ENCODE peak calls at places on chromosomes 16 and 17, in nine cellular contexts. N, S, H, G, Q, O, T, E and V are unnamed samples.

GRCh38 chr17:44540246-44541084 is 16.8 kb upstream of the FZD2 start:
- DNase-seq in N (no peak), S (no peak), H (no peak), G (no peak), Q (no peak), O (no peak), T (no peak), E (no peak), V (no peak)

GRCh38 chr17:40886090-40886489 is 1.0 kb upstream of the KRT20 start:
- DNase-seq in N (no peak), S (no peak), H (no peak), G (no peak), Q (no peak), O (no peak), T (no peak), E (no peak), V (peak; percentile 10)

GRCh38 chr17:35374766-35375344 is 1.4 kb upstream of the SLFN11 start:
- DNase-seq in N (no peak), S (no peak), H (no peak), G (no peak), Q (no peak), O (no peak), T (no peak), E (no peak), V (no peak)

GRCh38 chr17:21275047-21275578 is 9.4 kb upstream of the MAP2K3 start:
- DNase-seq in N (no peak), S (no peak), H (no peak), G (no peak), Q (no peak), O (no peak), T (no peak), E (no peak), V (no peak)

GRCh38 chr17:52084176-52084575 is 74.3 kb downstream of the CA10 start:
- DNase-seq in N (no peak), S (no peak), H (no peak), G (no peak), Q (no peak), O (no peak), T (no peak), E (no peak), V (no peak)

GRCh38 chr17:19002805-19003542 is 1.6 kb downstream of the FAM83G start:
- DNase-seq in N (no peak), S (no peak), H (no peak), G (no peak), Q (no peak), O (no peak), T (no peak), E (peak; percentile 69), V (no peak)

GRCh38 chr17:20944014-20944905 is 98.6 kb downstream of the USP22 start:
- DNase-seq in N (peak; percentile 87), S (no peak), H (no peak), G (peak; percentile 89), Q (peak; percentile 62), O (no peak), T (no peak), E (peak; percentile 60), V (no peak)

GRCh38 chr16:282491-282890 is 473 bp upstream of the PDIA2 start:
- DNase-seq in N (no peak), S (no peak), H (no peak), G (no peak), Q (no peak), O (no peak), T (no peak), E (no peak), V (no peak)

GRCh38 chr17:68424861-68425260 is 32.4 kb downstream of the WIPI1 start:
- DNase-seq in N (no peak), S (no peak), H (no peak), G (peak; percentile 69), Q (peak; percentile 15), O (no peak), T (no peak), E (no peak), V (no peak)

GRCh38 chr16:13873835-13874438 is 46.0 kb upstream of the ERCC4 start:
- DNase-seq in N (no peak), S (no peak), H (no peak), G (peak; percentile 54), Q (peak; percentile 15), O (no peak), T (no peak), E (peak; percentile 38), V (peak; percentile 18)

GRCh38 chr17:83136931-83137330 is 57.5 kb downstream of the METRNL start:
- DNase-seq in N (no peak), S (no peak), H (no peak), G (peak; percentile 25), Q (no peak), O (no peak), T (no peak), E (no peak), V (no peak)

GRCh38 chr17:66975614-66976378 is 11.3 kb downstream of the CACNG4 start:
- DNase-seq in N (no peak), S (no peak), H (no peak), G (peak; percentile 80), Q (no peak), O (no peak), T (no peak), E (peak; percentile 12), V (no peak)

GRCh38 chr16:3997231-3997841 is 116.8 kb upstream of the CREBBP start:
- DNase-seq in N (no peak), S (no peak), H (no peak), G (no peak), Q (no peak), O (no peak), T (no peak), E (no peak), V (no peak)

GRCh38 chr16:12681653-12682052 is 122.0 kb downstream of the CPPED1 start:
- DNase-seq in N (no peak), S (no peak), H (no peak), G (no peak), Q (no peak), O (no peak), T (no peak), E (peak; percentile 37), V (no peak)

GRCh38 chr16:58814348-58814801 is 80.3 kb upstream of the GOT2 start:
- DNase-seq in N (peak; percentile 36), S (peak; percentile 16), H (peak; percentile 21), G (peak; percentile 52), Q (peak; percentile 13), O (peak; percentile 10), T (no peak), E (peak; percentile 67), V (peak; percentile 43)

GRCh38 chr17:1087381-1088241 is 90.7 kb downstream of the TIMM22 start:
- DNase-seq in N (peak; percentile 92), S (no peak), H (peak; percentile 66), G (peak; percentile 89), Q (peak; percentile 96), O (no peak), T (no peak), E (no peak), V (no peak)

GRCh38 chr17:77117415-77117814 is 23.4 kb upstream of the SEC14L1 start:
- DNase-seq in N (no peak), S (no peak), H (no peak), G (no peak), Q (no peak), O (no peak), T (no peak), E (peak; percentile 67), V (peak; percentile 48)

GRCh38 chr17:14019186-14019956 is 49.9 kb upstream of the COX10 start:
- DNase-seq in N (no peak), S (no peak), H (no peak), G (no peak), Q (no peak), O (no peak), T (no peak), E (peak; percentile 50), V (peak; percentile 82)

GRCh38 chr17:29149431-29150064 is 30.6 kb downstream of the MYO18A start:
- DNase-seq in N (peak; percentile 50), S (no peak), H (peak; percentile 56), G (peak; percentile 61), Q (no peak), O (no peak), T (no peak), E (no peak), V (no peak)

GRCh38 chr16:23859713-23860269 is 24.0 kb downstream of the PRKCB start:
- DNase-seq in N (no peak), S (no peak), H (no peak), G (no peak), Q (no peak), O (no peak), T (no peak), E (no peak), V (no peak)

GRCh38 chr17:57915980-57916757 is 39.0 kb downstream of the CUEDC1 start:
- DNase-seq in N (no peak), S (no peak), H (no peak), G (peak; percentile 89), Q (peak; percentile 88), O (no peak), T (no peak), E (no peak), V (no peak)

GRCh38 chr17:9837551-9838471 is 12.1 kb downstream of the GLP2R start:
- DNase-seq in N (peak; percentile 13), S (no peak), H (peak; percentile 70), G (peak; percentile 38), Q (no peak), O (no peak), T (peak; percentile 74), E (peak; percentile 90), V (peak; percentile 98)

GRCh38 chr16:11082860-11083388 is 138.6 kb downstream of the CLEC16A start:
- DNase-seq in N (no peak), S (no peak), H (no peak), G (no peak), Q (no peak), O (no peak), T (no peak), E (no peak), V (no peak)

GRCh38 chr17:74815671-74816370 is 39.7 kb upstream of the NAT9 start:
- DNase-seq in N (no peak), S (no peak), H (no peak), G (peak; percentile 72), Q (no peak), O (no peak), T (no peak), E (peak; percentile 13), V (no peak)

GRCh38 chr17:70929226-70929625 is 759.9 kb downstream of the KCNJ2 start:
- DNase-seq in N (no peak), S (no peak), H (no peak), G (no peak), Q (no peak), O (no peak), T (no peak), E (peak; percentile 56), V (no peak)